ENCODE peak calls at places on chromosomes 13 and 19, in four cellular contexts. M is K562, P is HepG2, H is H1. E is an unnamed sample.

GRCh38 chr13:70723732-70724131 is 615.5 kb upstream of the KLHL1 start:
- DNase-seq in M (no peak), H (no peak), P (peak), E (no peak)

GRCh38 chr13:85729296-85729695 is 69.9 kb downstream of the SLITRK6 start:
- DNase-seq in M (no peak), P (no peak), H (no peak), E (no peak)

GRCh38 chr13:41295973-41296372 is 15.1 kb upstream of the NAA16 start:
- DNase-seq in M (no peak), H (no peak), P (peak), E (no peak)

GRCh38 chr13:93244141-93244917 is 17.7 kb downstream of the GPC6 start:
- DNase-seq in H (no peak), M (no peak), P (no peak), E (no peak)

GRCh38 chr19:42089191-42089750 is 13.3 kb downstream of the ZNF574 start:
- DNase-seq in P (no peak), M (no peak), H (no peak), E (no peak)

GRCh38 chr19:18357041-18357440 is 16.6 kb downstream of the PGPEP1 start:
- DNase-seq in M (no peak), H (no peak), P (no peak), E (no peak)

GRCh38 chr19:1133471-1133929 is 29.7 kb downstream of the GPX4 start:
- DNase-seq in M (peak), H (no peak), P (no peak), E (peak)

GRCh38 chr13:47120284-47120683 is 223.4 kb upstream of the HTR2A start:
- DNase-seq in M (no peak), H (no peak), P (no peak), E (no peak)

GRCh38 chr19:10018219-10018618 is 4.9 kb downstream of the RDH8 start:
- DNase-seq in M (no peak), H (no peak), P (no peak), E (no peak)

GRCh38 chr19:932647-933552 is 7.1 kb downstream of the ARID3A start:
- DNase-seq in P (no peak), M (no peak), H (no peak), E (no peak)

GRCh38 chr19:10502524-10503001 is 593 bp downstream of the KEAP1 start:
- DNase-seq in H (peak), M (peak), P (peak), E (peak)

GRCh38 chr19:39641773-39642172 is 13.9 kb upstream of the LGALS16 start:
- DNase-seq in M (no peak), H (no peak), P (peak), E (no peak)

GRCh38 chr19:32869369-32870153 is at the start of gene SLC7A9:
- DNase-seq in M (no peak), H (no peak), P (peak), E (no peak)

GRCh38 chr13:48153186-48153585 is 58.3 kb upstream of the MED4 start:
- DNase-seq in P (no peak), M (no peak), H (no peak), E (no peak)

GRCh38 chr19:42075364-42075615 is 676 bp upstream of the ZNF574 start:
- DNase-seq in M (no peak), P (no peak), H (no peak), E (no peak)

GRCh38 chr13:59346861-59347470 is 816.8 kb downstream of the DIAPH3 start:
- DNase-seq in P (no peak), M (no peak), H (no peak), E (no peak)

GRCh38 chr19:38455031-38455430 is 21.5 kb downstream of the RYR1 start:
- DNase-seq in H (no peak), M (no peak), P (peak), E (no peak)

GRCh38 chr13:66927562-66927961 is 302.6 kb downstream of the PCDH9 start:
- DNase-seq in H (no peak), M (no peak), P (no peak), E (no peak)

GRCh38 chr13:111216166-111216960 is 101.3 kb downstream of the ARHGEF7 start:
- DNase-seq in P (peak), M (peak), H (no peak), E (peak)

GRCh38 chr13:114118763-114119123 is 13.7 kb downstream of the RASA3 start:
- DNase-seq in M (no peak), P (no peak), H (no peak), E (no peak)

GRCh38 chr13:38914070-38914469 is 76.6 kb downstream of the STOML3 start:
- DNase-seq in M (no peak), P (no peak), H (no peak), E (no peak)

GRCh38 chr19:17406039-17406886 is 833 bp upstream of the BST2 start:
- DNase-seq in H (no peak), P (no peak), M (peak), E (no peak)

GRCh38 chr13:73079359-73079758 is 20.6 kb downstream of the KLF5 start:
- DNase-seq in P (no peak), H (no peak), M (no peak), E (no peak)

GRCh38 chr13:42814868-42815267 is 33.5 kb downstream of the FAM216B start:
- DNase-seq in M (no peak), P (no peak), H (no peak), E (no peak)

GRCh38 chr13:99014391-99014988 is 36.6 kb upstream of the DOCK9 start:
- DNase-seq in P (no peak), H (no peak), M (no peak), E (no peak)

GRCh38 chr19:49869009-49869483 is 1.7 kb upstream of the PNKP start:
- DNase-seq in H (no peak), M (no peak), P (no peak), E (no peak)

GRCh38 chr19:49870309-49870901 is 3.0 kb upstream of the PNKP start:
- DNase-seq in M (no peak), H (no peak), P (no peak), E (no peak)

GRCh38 chr19:49871349-49871985 is 4.1 kb upstream of the PNKP start:
- DNase-seq in H (no peak), P (no peak), M (no peak), E (no peak)

GRCh38 chr19:49866933-49867782 is at the start of gene PNKP:
- DNase-seq in M (peak), H (no peak), P (peak), E (peak)

GRCh38 chr19:49869484-49870308 is 2.3 kb upstream of the PNKP start:
- DNase-seq in H (peak), P (peak), M (peak), E (peak)
- TF ChIP-seq EP300 in H (no peak), P (no peak), M (no peak), E (no peak)

GRCh38 chr13:23510979-23511735 is 59.1 kb upstream of the TNFRSF19 start:
- DNase-seq in H (no peak), P (peak), M (no peak), E (no peak)
- TF ChIP-seq MAFK in H (no peak), P (no peak), M (no peak), E (no peak)

GRCh38 chr13:29175245-29175873 is 355.2 kb downstream of the MTUS2 start:
- DNase-seq in M (no peak), H (no peak), P (no peak), E (no peak)
- TF ChIP-seq EP300 in M (no peak), H (no peak), P (no peak), E (no peak)

DNA sequence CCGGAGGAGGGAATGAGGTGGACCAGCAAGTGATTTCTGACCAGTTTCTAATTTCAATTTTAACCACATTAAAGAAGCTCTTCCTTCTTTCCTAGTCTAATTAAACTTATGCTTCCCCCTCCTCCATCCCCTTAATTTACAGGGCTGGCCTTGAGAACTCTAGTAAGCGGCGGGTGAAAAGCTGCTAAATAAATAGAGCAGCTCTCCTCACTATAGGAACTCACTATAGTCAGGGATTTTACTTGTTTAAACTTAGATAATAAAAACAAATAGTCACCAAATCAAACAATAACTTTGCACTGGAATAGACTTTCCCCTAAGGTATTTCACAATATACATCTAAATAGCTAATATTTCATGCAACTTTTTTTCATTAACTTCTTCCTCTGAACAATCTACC is 1838.2 kb upstream of the PRR20A start:
- DNase-seq in M (no peak), H (no peak), P (no peak), E (no peak)
- TF ChIP-seq MAFK in M (no peak), H (no peak), P (no peak), E (no peak)

GRCh38 chr13:79825959-79826358 is 345.0 kb downstream of the NDFIP2 start:
- DNase-seq in H (no peak), M (no peak), P (no peak), E (no peak)
- TF ChIP-seq EP300 in H (no peak), M (no peak), P (no peak), E (no peak)

GRCh38 chr19:6418562-6418932 is 6.1 kb downstream of the KHSRP start:
- DNase-seq in P (no peak), M (no peak), H (no peak), E (no peak)

GRCh38 chr19:6415592-6416190 is 8.9 kb downstream of the KHSRP start:
- DNase-seq in H (no peak), P (no peak), M (no peak), E (no peak)

GRCh38 chr19:6414793-6415591 is 9.6 kb downstream of the KHSRP start:
- DNase-seq in M (no peak), P (no peak), H (no peak), E (no peak)

GRCh38 chr19:6416658-6417405 is 7.8 kb downstream of the KHSRP start:
- DNase-seq in M (no peak), H (no peak), P (no peak), E (no peak)

GRCh38 chr19:6417713-6418561 is 6.7 kb downstream of the KHSRP start:
- DNase-seq in M (no peak), H (no peak), P (no peak), E (no peak)
- TF ChIP-seq MAFK in M (no peak), H (no peak), P (no peak), E (no peak)

DNA sequence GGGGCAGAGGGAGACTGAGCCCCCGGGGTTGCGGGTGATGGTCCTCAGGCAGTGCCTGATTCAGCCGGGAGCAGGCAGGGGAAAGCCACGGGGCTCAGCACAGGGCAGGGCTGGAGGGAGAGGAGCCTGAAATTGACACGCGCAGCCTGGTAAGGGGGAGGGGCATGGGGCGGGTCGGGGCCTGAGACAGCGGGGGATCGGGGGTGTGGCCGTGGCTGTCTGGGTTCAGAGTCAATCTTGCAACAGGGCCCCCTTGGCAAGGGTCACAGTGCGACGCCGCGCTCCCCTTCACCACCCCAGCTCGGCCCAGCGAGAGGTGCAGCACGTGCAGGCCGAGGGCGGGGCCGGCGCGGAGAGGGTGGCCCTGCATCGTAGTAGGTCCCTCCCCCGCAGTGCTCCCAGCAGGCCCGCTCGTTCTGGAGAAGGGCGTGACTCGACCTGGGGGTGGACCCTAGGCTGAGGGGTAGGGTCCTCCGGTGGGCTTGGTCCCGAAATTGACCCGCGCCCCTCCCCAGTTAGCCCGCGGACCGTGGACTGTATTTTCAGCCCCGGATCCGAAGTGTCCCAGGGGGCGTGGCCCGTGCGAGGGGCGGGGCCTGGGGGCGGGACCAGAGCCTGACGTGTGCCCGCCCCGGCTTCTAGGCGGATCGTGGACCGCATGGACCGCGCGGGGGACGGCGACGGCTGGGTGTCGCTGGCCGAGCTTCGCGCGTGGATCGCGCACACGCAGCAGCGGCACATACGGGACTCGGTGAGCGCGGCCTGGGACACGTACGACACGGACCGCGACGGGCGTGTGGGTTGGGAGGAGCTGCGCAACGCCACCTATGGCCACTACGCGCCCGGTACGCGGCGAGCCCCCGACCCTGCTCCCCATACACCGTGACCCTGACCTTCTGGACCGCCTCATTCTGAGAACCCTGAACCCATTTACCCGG is 6.0 kb downstream of the RCN3 start:
- DNase-seq in P (no peak), H (no peak), M (peak), E (peak)
- TF ChIP-seq EP300 in P (no peak), H (no peak), M (no peak), E (no peak)

GRCh38 chr13:25180450-25180794 is 8.3 kb upstream of the AMER2 start:
- DNase-seq in H (no peak), M (no peak), P (no peak), E (no peak)

GRCh38 chr13:25181597-25181996 is 9.5 kb upstream of the AMER2 start:
- DNase-seq in H (no peak), M (no peak), P (no peak), E (no peak)

GRCh38 chr13:25179011-25179410 is 6.9 kb upstream of the AMER2 start:
- DNase-seq in P (no peak), H (no peak), M (no peak), E (no peak)

GRCh38 chr13:25179810-25180437 is 7.8 kb upstream of the AMER2 start:
- DNase-seq in P (no peak), M (no peak), H (no peak), E (no peak)

DNA sequence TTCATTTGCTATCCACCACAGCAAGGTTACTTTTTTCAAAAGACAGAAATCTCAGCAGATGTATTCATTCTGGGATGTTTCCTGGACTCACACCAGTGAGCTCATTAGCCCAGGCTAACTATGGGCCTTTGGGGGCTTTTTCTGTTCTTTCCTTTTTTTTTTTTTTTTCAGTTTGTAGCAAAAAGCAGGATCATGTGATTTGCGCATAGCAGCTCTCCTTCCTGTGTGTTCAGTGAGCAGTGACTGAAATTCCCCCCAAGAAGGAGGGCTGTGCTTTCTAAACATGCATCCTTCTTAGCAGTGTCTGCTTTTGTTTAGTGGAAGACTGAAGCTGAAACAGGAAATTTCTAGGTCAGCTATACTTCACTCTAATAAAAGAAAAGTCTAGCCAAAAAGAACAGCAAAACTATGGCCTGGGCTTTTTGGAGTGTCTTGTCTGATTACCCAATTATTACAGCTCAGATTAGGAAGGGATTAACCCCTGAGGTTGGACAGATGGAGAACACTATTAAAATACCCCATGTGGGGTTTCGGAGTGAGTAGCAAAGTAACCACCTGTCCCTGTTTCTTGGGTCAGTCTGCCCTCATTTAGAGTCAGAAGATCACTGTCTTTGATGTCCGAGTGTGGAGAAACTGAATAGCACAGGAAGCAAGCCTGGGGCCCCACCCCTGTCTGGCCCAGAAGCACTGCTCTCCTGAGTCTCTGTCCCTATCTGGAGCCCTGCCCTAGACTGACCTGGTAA is 8.9 kb upstream of the AMER2 start:
- DNase-seq in M (no peak), P (no peak), H (no peak), E (no peak)
- TF ChIP-seq MAFK in M (no peak), P (no peak), H (no peak), E (no peak)

GRCh38 chr19:49271080-49271753 is 53.8 kb downstream of the SLC6A16 start:
- DNase-seq in P (no peak), M (no peak), H (no peak), E (no peak)
- TF ChIP-seq EP300 in P (no peak), M (no peak), H (no peak), E (no peak)

E was measured in A549.